ENCODE peak calls at places on chromosome 4, in five cellular contexts. F is upper lobe of left lung, A is upper lobe of right lung, M is gastrocnemius medialis, D is ascending aorta. L is an unnamed sample. For H3K4me1 and H3K36me3, the result is how much of the 10 kb centered on the place peaks cover.

GRCh38 chr4:1668488-1668840 is 15.6 kb downstream of the FAM53A start:
- DNase-seq in F (no peak), D (no peak), M (no peak), A (no peak), L (no peak)

GRCh38 chr4:78560296-78560963 is 8.9 kb downstream of the ANXA3 start:
- DNase-seq in M (no peak), D (no peak), F (peak), A (no peak), L (no peak)

GRCh38 chr4:117331817-117332216 is 246.4 kb upstream of the TRAM1L1 start:
- DNase-seq in F (no peak), D (no peak), A (no peak), M (no peak), L (no peak)

GRCh38 chr4:25358515-25359275 is 18.4 kb upstream of the ANAPC4 start:
- DNase-seq in D (no peak), M (no peak), F (peak), A (peak), L (no peak)

GRCh38 chr4:76197971-76198410 is 15.6 kb downstream of the SCARB2 start:
- DNase-seq in D (no peak), A (peak), M (peak), F (peak), L (peak)

GRCh38 chr4:184475096-184475461 is 729 bp upstream of the IRF2 start:
- DNase-seq in F (peak), D (peak), A (peak), M (peak), L (peak)

GRCh38 chr4:156344397-156344796 is 390.7 kb upstream of the CTSO start:
- DNase-seq in A (no peak), D (no peak), F (no peak), M (no peak), L (no peak)

GRCh38 chr4:71361476-71361875 is 22.7 kb downstream of the SLC4A4 start:
- DNase-seq in D (no peak), M (no peak), F (no peak), A (no peak), L (no peak)

GRCh38 chr4:24557036-24558022 is 27.0 kb downstream of the DHX15 start:
- DNase-seq in A (no peak), M (no peak), D (no peak), F (no peak), L (no peak)

GRCh38 chr4:169071781-169072180 is 61.7 kb upstream of the CBR4 start:
- DNase-seq in D (no peak), F (no peak), M (no peak), A (no peak), L (no peak)

GRCh38 chr4:16598241-16599224 is 299.9 kb downstream of the LDB2 start:
- DNase-seq in F (no peak), A (no peak), D (no peak), M (no peak), L (no peak)

GRCh38 chr4:118703118-118703517 is 17.9 kb downstream of the METTL14 start:
- DNase-seq in F (no peak), A (no peak), D (no peak), M (no peak), L (no peak)

GRCh38 chr4:53376900-53377299 is 541 bp upstream of the FIP1L1 start:
- DNase-seq in F (no peak), D (no peak), A (no peak), M (no peak), L (no peak)

GRCh38 chr4:20337261-20337664 is 85.6 kb downstream of the SLIT2 start:
- DNase-seq in A (no peak), D (no peak), M (no peak), F (no peak), L (no peak)

GRCh38 chr4:16862688-16863087 is 35.8 kb downstream of the LDB2 start:
- DNase-seq in F (peak), A (no peak), D (no peak), M (no peak), L (no peak)

GRCh38 chr4:122765702-122766352 is 33.3 kb downstream of the BBS12 start:
- DNase-seq in M (no peak), D (peak), F (no peak), A (no peak), L (no peak)

GRCh38 chr4:77007358-77008230 is 58.0 kb downstream of the SEPTIN11 start:
- DNase-seq in M (no peak), F (peak), A (no peak), D (peak), L (no peak)

GRCh38 chr4:77232653-77233052 is 75.6 kb downstream of the CCNG2 start:
- DNase-seq in F (no peak), D (no peak), M (no peak), A (no peak), L (no peak)

GRCh38 chr4:123856689-123857545 is 460.3 kb downstream of the SPRY1 start:
- DNase-seq in F (no peak), D (no peak), A (no peak), M (peak), L (no peak)

GRCh38 chr4:153409924-153410501 is 56.1 kb upstream of the TMEM131L start:
- DNase-seq in D (no peak), A (no peak), M (no peak), F (no peak), L (no peak)

GRCh38 chr4:123396294-123397275 is at the start of gene SPRY1:
- DNase-seq in A (peak), M (peak), D (peak), F (peak), L (peak)

GRCh38 chr4:177441061-177441802 is 1.0 kb downstream of the AGA start:
- DNase-seq in A (no peak), M (no peak), F (peak), D (no peak), L (no peak)

GRCh38 chr4:124202106-124202505 is 510.4 kb downstream of the ANKRD50 start:
- DNase-seq in D (peak), A (no peak), M (peak), F (no peak), L (no peak)

GRCh38 chr4:75708218-75708691 is 16.1 kb upstream of the USO1 start:
- DNase-seq in M (no peak), A (no peak), D (no peak), F (no peak), L (no peak)

GRCh38 chr4:7516773-7517144 is 82.0 kb upstream of the PSAPL1 start:
- DNase-seq in F (no peak), A (no peak), M (no peak), D (no peak), L (no peak)

GRCh38 chr4:137647375-137647774 is 115.1 kb upstream of the PCDH18 start:
- DNase-seq in D (no peak), M (no peak), A (no peak), F (no peak), L (no peak)

GRCh38 chr4:60805500-60806313 is 394.4 kb upstream of the ADGRL3 start:
- DNase-seq in F (no peak), M (no peak), A (no peak), D (no peak), L (no peak)

GRCh38 chr4:22019676-22020075 is 71.1 kb upstream of the KCNIP4 start:
- DNase-seq in D (no peak), M (no peak), F (no peak), A (no peak), L (no peak)

GRCh38 chr4:78414116-78414515 is 137.5 kb upstream of the ANXA3 start:
- DNase-seq in A (no peak), D (no peak), M (no peak), F (no peak), L (no peak)

GRCh38 chr4:76689079-76689817 is 208.7 kb downstream of the SOWAHB start:
- DNase-seq in F (peak), D (peak), A (peak), M (no peak), L (peak)

GRCh38 chr4:94015956-94016355 is 187.4 kb downstream of the ATOH1 start:
- DNase-seq in A (no peak), M (no peak), D (no peak), F (no peak), L (no peak)

GRCh38 chr4:172143605-172144314 is 330.6 kb downstream of the GALNTL6 start:
- DNase-seq in F (no peak), A (no peak), D (no peak), M (no peak), L (no peak)

GRCh38 chr4:125325733-125326132 is 11.0 kb downstream of the FAT4 start:
- DNase-seq in F (no peak), M (no peak), D (no peak), A (no peak), L (no peak)

GRCh38 chr4:148056879-148057278 is 325.0 kb downstream of the ARHGAP10 start:
- DNase-seq in D (peak), A (peak), M (peak), F (peak), L (peak)

GRCh38 chr4:138576684-138577083 is 334.5 kb upstream of the SLC7A11 start:
- DNase-seq in A (no peak), F (no peak), D (no peak), M (no peak), L (no peak)

GRCh38 chr4:182807346-182807745 is 109.8 kb downstream of the DCTD start:
- DNase-seq in M (no peak), A (no peak), D (no peak), F (no peak), L (no peak)
- H3K4me3 ChIP-seq in M (no peak), A (peak), D (no peak), F (no peak), L (peak)

GRCh38 chr4:185567828-185568442 is 32.6 kb upstream of the PDLIM3 start:
- DNase-seq in M (peak), A (no peak), F (no peak), D (peak), L (peak)
- H3K4me1 ChIP-seq in M (half or more), A (under half), F (under half), D (under half), L (half or more)

GRCh38 chr4:3510481-3510880 is 21.7 kb downstream of the LRPAP1 start:
- DNase-seq in F (no peak), D (no peak), A (no peak), M (no peak), L (no peak)

GRCh38 chr4:3512279-3512678 is 19.9 kb downstream of the LRPAP1 start:
- DNase-seq in A (no peak), F (no peak), D (peak), M (no peak), L (no peak)

GRCh38 chr4:3513807-3514206 is 18.4 kb downstream of the LRPAP1 start:
- DNase-seq in F (no peak), A (no peak), D (no peak), M (no peak), L (no peak)

GRCh38 chr4:3512719-3513118 is 19.5 kb downstream of the LRPAP1 start:
- DNase-seq in M (no peak), F (no peak), A (no peak), D (no peak), L (no peak)

GRCh38 chr4:3511187-3511586 is 21.0 kb downstream of the LRPAP1 start:
- DNase-seq in F (no peak), D (no peak), A (no peak), M (no peak), L (no peak)
- H3K36me3 ChIP-seq in F (half or more), D (half or more), A (half or more), M (under half), L (under half)

GRCh38 chr4:113077611-113078010 is 28.2 kb downstream of the ANK2 start:
- DNase-seq in A (no peak), M (no peak), F (no peak), D (no peak), L (no peak)
- H3K4me3 ChIP-seq in A (no peak), M (no peak), F (no peak), D (no peak), L (no peak)